ENCODE peak calls at places on chromosomes 3 and 15, in six cellular contexts. One of them, this sample, is unnamed.

GRCh38 chr15:79593119-79593869 is 161.2 kb downstream of the MINAR1 start:
- DNase-seq in neural progenitor cell: peak; percentile 55
- DNase-seq in astrocyte: no peak
- DNase-seq in A549: no peak
- DNase-seq in heart right ventricle: no peak
- DNase-seq in CD8-positive, alpha-beta memory T cell: no peak
- DNase-seq in this sample: no peak

GRCh38 chr3:10764314-10765051 is 51.5 kb upstream of the SLC6A11 start:
- DNase-seq in heart right ventricle: no peak
- DNase-seq in CD8-positive, alpha-beta memory T cell: no peak
- DNase-seq in A549: no peak
- DNase-seq in astrocyte: no peak
- DNase-seq in neural progenitor cell: peak; percentile 68
- DNase-seq in this sample: no peak

GRCh38 chr3:58356054-58356453 is 23.4 kb downstream of the PXK start:
- DNase-seq in CD8-positive, alpha-beta memory T cell: no peak
- DNase-seq in heart right ventricle: no peak
- DNase-seq in neural progenitor cell: no peak
- DNase-seq in A549: no peak
- DNase-seq in astrocyte: no peak
- DNase-seq in this sample: no peak

GRCh38 chr3:150721285-150722130 is 17.8 kb upstream of the ERICH6 start:
- DNase-seq in neural progenitor cell: peak; percentile 77
- DNase-seq in heart right ventricle: no peak
- DNase-seq in astrocyte: no peak
- DNase-seq in A549: peak; percentile 75
- DNase-seq in CD8-positive, alpha-beta memory T cell: peak; percentile 65
- DNase-seq in this sample: no peak

GRCh38 chr15:49137861-49138260 is 17.5 kb downstream of the COPS2 start:
- DNase-seq in heart right ventricle: no peak
- DNase-seq in A549: no peak
- DNase-seq in astrocyte: peak; percentile 74
- DNase-seq in CD8-positive, alpha-beta memory T cell: no peak
- DNase-seq in neural progenitor cell: no peak
- DNase-seq in this sample: no peak

GRCh38 chr3:58672451-58672850 is 5.9 kb upstream of the FAM3D start:
- DNase-seq in A549: no peak
- DNase-seq in astrocyte: no peak
- DNase-seq in heart right ventricle: no peak
- DNase-seq in neural progenitor cell: no peak
- DNase-seq in CD8-positive, alpha-beta memory T cell: no peak
- DNase-seq in this sample: no peak

GRCh38 chr3:55885721-55886120 is 398.6 kb upstream of the WNT5A start:
- DNase-seq in A549: no peak
- DNase-seq in astrocyte: peak; percentile 66
- DNase-seq in CD8-positive, alpha-beta memory T cell: no peak
- DNase-seq in heart right ventricle: no peak
- DNase-seq in neural progenitor cell: no peak
- DNase-seq in this sample: no peak

GRCh38 chr15:98823012-98823458 is 174.7 kb downstream of the IGF1R start:
- DNase-seq in heart right ventricle: no peak
- DNase-seq in CD8-positive, alpha-beta memory T cell: no peak
- DNase-seq in neural progenitor cell: peak; percentile 42
- DNase-seq in astrocyte: peak; percentile 90
- DNase-seq in A549: no peak
- DNase-seq in this sample: no peak

GRCh38 chr15:43165801-43166325 is 19.3 kb upstream of the CCNDBP1 start:
- DNase-seq in CD8-positive, alpha-beta memory T cell: no peak
- DNase-seq in neural progenitor cell: no peak
- DNase-seq in A549: no peak
- DNase-seq in heart right ventricle: no peak
- DNase-seq in astrocyte: no peak
- DNase-seq in this sample: no peak

GRCh38 chr3:80233576-80233975 is 465.8 kb upstream of the ROBO1 start:
- DNase-seq in A549: no peak
- DNase-seq in heart right ventricle: no peak
- DNase-seq in astrocyte: peak; percentile 7
- DNase-seq in CD8-positive, alpha-beta memory T cell: no peak
- DNase-seq in neural progenitor cell: no peak
- DNase-seq in this sample: no peak

GRCh38 chr3:174466471-174467054 is 392.6 kb upstream of the NAALADL2 start:
- DNase-seq in heart right ventricle: no peak
- DNase-seq in CD8-positive, alpha-beta memory T cell: no peak
- DNase-seq in astrocyte: no peak
- DNase-seq in neural progenitor cell: peak; percentile 66
- DNase-seq in A549: no peak
- DNase-seq in this sample: no peak

GRCh38 chr3:72694398-72694797 is 153.8 kb downstream of the SHQ1 start:
- DNase-seq in CD8-positive, alpha-beta memory T cell: no peak
- DNase-seq in A549: no peak
- DNase-seq in astrocyte: peak; percentile 64
- DNase-seq in heart right ventricle: no peak
- DNase-seq in neural progenitor cell: no peak
- DNase-seq in this sample: no peak

GRCh38 chr3:23112491-23112890 is 90.6 kb upstream of the UBE2E2 start:
- DNase-seq in heart right ventricle: no peak
- DNase-seq in astrocyte: no peak
- DNase-seq in neural progenitor cell: peak; percentile 15
- DNase-seq in A549: no peak
- DNase-seq in CD8-positive, alpha-beta memory T cell: no peak
- DNase-seq in this sample: no peak

GRCh38 chr3:127858477-127858876 is 36.2 kb upstream of the MGLL start:
- DNase-seq in CD8-positive, alpha-beta memory T cell: no peak
- DNase-seq in A549: no peak
- DNase-seq in neural progenitor cell: no peak
- DNase-seq in astrocyte: no peak
- DNase-seq in heart right ventricle: no peak
- DNase-seq in this sample: no peak

GRCh38 chr15:69713726-69714559 is 261.3 kb downstream of the RPLP1 start:
- DNase-seq in A549: no peak
- DNase-seq in CD8-positive, alpha-beta memory T cell: peak; percentile 72
- DNase-seq in astrocyte: no peak
- DNase-seq in neural progenitor cell: no peak
- DNase-seq in heart right ventricle: no peak
- DNase-seq in this sample: no peak

GRCh38 chr3:162302983-162303624 is 806.5 kb downstream of the OTOL1 start:
- DNase-seq in A549: no peak
- DNase-seq in heart right ventricle: no peak
- DNase-seq in astrocyte: peak; percentile 42
- DNase-seq in neural progenitor cell: no peak
- DNase-seq in CD8-positive, alpha-beta memory T cell: no peak
- DNase-seq in this sample: no peak

GRCh38 chr3:124158174-124158812 is 166.4 kb upstream of the ROPN1 start:
- DNase-seq in CD8-positive, alpha-beta memory T cell: no peak
- DNase-seq in A549: no peak
- DNase-seq in astrocyte: no peak
- DNase-seq in heart right ventricle: no peak
- DNase-seq in neural progenitor cell: no peak
- DNase-seq in this sample: no peak

GRCh38 chr15:40949756-40950207 is 3.5 kb upstream of the CHAC1 start:
- DNase-seq in neural progenitor cell: no peak
- DNase-seq in astrocyte: no peak
- DNase-seq in heart right ventricle: no peak
- DNase-seq in CD8-positive, alpha-beta memory T cell: no peak
- DNase-seq in A549: no peak
- DNase-seq in this sample: no peak

GRCh38 chr15:38823272-38823671 is 258.7 kb upstream of the RASGRP1 start:
- DNase-seq in A549: no peak
- DNase-seq in CD8-positive, alpha-beta memory T cell: no peak
- DNase-seq in astrocyte: no peak
- DNase-seq in neural progenitor cell: no peak
- DNase-seq in heart right ventricle: no peak
- DNase-seq in this sample: no peak

DNA sequence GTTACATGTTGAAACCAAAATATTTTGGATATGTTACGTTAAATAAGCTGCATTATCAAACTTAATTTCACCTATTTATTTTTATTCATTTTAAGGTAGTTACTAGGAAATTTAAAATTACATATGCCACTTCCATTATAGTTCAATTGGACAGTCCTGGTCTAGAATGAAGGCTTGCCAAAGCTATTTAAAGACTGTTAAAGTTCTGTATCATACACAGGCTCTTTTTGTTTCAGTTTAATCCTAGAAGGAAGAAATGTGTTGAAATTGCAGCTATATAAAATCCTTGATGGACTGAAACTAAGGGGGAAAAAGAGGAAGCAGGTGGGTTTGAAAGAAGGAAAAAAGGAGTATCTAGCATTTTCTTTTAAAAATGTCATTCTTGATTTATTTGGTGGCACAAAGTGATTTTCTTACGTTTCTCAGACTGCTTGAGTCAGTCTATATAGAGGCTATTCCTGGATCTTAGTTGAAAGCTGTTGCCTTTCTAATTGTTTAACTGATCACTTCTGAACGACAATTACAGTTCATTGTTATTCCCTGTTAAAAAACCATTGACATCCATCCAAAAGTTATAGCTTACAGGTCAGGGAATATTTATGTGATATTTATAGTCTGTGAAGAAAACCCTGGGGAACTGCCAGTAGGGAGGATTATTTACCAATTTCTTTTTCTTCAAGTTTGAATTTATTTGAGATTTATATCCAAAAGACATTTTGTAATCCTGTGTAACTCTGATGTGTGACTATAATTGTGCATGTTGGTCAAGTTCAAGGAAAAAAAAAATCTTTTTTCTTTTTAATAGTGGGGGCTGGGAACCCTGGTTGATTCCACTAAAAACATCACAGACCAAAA is 194.9 kb downstream of the RORA start:
- DNase-seq in heart right ventricle: no peak
- DNase-seq in A549: no peak
- DNase-seq in CD8-positive, alpha-beta memory T cell: no peak
- DNase-seq in astrocyte: no peak
- DNase-seq in neural progenitor cell: no peak
- DNase-seq in this sample: no peak
- H3K4me1 ChIP-seq in heart right ventricle: peaks cover 21% of the 10 kb centered on the region
- H3K4me1 ChIP-seq in A549: no peaks in the 10 kb centered on the region
- H3K4me1 ChIP-seq in CD8-positive, alpha-beta memory T cell: no peaks in the 10 kb centered on the region
- H3K4me1 ChIP-seq in astrocyte: peaks cover 11% of the 10 kb centered on the region
- H3K4me1 ChIP-seq in neural progenitor cell: peaks cover 19% of the 10 kb centered on the region
- H3K4me1 ChIP-seq in this sample: peaks cover 57% of the 10 kb centered on the region

DNA sequence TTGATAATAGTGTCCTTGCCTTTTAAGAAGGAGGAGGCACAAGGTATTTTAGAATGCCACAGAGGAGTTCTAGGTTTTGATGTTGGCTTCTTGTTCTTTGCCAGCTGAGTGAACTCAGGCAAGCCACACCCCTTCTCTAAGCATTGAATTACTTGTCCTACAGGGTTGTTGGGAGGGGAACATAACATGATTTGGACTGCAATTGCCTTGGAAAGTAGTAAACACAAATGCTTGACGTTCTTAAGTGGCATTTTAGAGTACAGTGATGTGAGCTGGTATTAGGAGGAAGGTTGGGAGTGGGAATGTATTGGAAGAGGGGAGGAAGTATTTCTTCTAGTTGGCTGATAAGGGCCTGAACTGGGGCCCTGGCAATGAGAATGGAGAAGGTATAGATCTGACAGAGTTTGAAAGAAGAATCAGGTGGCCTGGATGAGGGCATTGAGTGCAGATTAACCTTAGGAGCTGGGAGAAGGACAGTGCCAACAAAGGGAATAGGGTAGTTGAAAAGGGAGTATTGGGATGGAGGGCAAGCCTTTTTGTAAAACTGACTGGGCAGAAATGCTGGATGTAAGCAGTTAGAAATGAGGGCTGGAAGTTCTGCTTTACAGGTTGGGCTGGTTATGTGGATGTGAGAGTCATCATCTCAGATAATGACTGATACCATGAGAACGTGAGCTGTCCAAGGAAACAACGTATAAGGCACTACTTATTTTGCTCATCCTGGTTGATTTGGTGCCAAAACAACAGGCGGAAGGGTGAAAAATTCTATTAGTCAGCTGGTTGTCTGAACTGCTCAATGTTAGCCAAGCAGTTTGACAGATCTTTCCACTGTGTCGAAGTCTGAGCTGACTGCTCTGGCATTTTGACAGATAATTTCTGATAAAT is 16.7 kb downstream of the KAT2B start:
- DNase-seq in heart right ventricle: no peak
- DNase-seq in neural progenitor cell: no peak
- DNase-seq in A549: no peak
- DNase-seq in CD8-positive, alpha-beta memory T cell: no peak
- DNase-seq in astrocyte: peak; percentile 71
- DNase-seq in this sample: no peak
- H3K4me1 ChIP-seq in heart right ventricle: peaks cover 52% of the 10 kb centered on the region
- H3K4me1 ChIP-seq in neural progenitor cell: peaks cover 12% of the 10 kb centered on the region
- H3K4me1 ChIP-seq in A549: peaks cover 48% of the 10 kb centered on the region
- H3K4me1 ChIP-seq in CD8-positive, alpha-beta memory T cell: peaks cover 45% of the 10 kb centered on the region
- H3K4me1 ChIP-seq in astrocyte: peaks cover 24% of the 10 kb centered on the region
- H3K4me1 ChIP-seq in this sample: peaks cover 55% of the 10 kb centered on the region

DNA sequence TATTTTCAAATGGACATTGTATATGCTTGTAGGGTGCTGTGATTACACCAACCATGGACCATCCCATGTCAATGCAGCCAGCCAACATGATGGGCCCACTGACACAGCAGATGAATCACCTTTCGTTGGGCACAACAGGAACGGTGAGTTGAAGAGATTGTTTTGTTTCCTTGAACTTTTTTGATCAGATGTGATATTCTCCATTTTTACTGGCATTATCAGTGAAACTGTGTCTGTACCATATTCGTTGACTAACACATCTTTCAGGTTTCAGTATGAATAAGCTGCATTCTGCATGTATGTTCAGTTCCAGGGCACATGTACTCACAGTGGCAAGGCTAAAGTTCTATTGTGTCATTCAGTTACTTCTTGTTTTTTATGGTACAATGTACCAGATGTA is 655.2 kb downstream of the RBMS3 start:
- DNase-seq in heart right ventricle: no peak
- DNase-seq in CD8-positive, alpha-beta memory T cell: no peak
- DNase-seq in neural progenitor cell: no peak
- DNase-seq in A549: no peak
- DNase-seq in astrocyte: no peak
- DNase-seq in this sample: no peak
- H3K4me1 ChIP-seq in heart right ventricle: peaks cover 13% of the 10 kb centered on the region
- H3K4me1 ChIP-seq in CD8-positive, alpha-beta memory T cell: no peaks in the 10 kb centered on the region
- H3K4me1 ChIP-seq in neural progenitor cell: peaks cover 6% of the 10 kb centered on the region
- H3K4me1 ChIP-seq in A549: peaks cover 9% of the 10 kb centered on the region
- H3K4me1 ChIP-seq in astrocyte: peaks cover 2% of the 10 kb centered on the region
- H3K4me1 ChIP-seq in this sample: no peaks in the 10 kb centered on the region

GRCh38 chr3:188365184-188365583 is 211.2 kb downstream of the LPP start:
- DNase-seq in astrocyte: no peak
- DNase-seq in CD8-positive, alpha-beta memory T cell: no peak
- DNase-seq in heart right ventricle: no peak
- DNase-seq in neural progenitor cell: no peak
- DNase-seq in A549: no peak
- DNase-seq in this sample: no peak
- H3K4me1 ChIP-seq in astrocyte: peaks cover 20% of the 10 kb centered on the region
- H3K4me1 ChIP-seq in CD8-positive, alpha-beta memory T cell: peaks cover 20% of the 10 kb centered on the region
- H3K4me1 ChIP-seq in heart right ventricle: peaks cover 20% of the 10 kb centered on the region
- H3K4me1 ChIP-seq in neural progenitor cell: no peaks in the 10 kb centered on the region
- H3K4me1 ChIP-seq in A549: peaks cover 44% of the 10 kb centered on the region
- H3K4me1 ChIP-seq in this sample: peaks cover 31% of the 10 kb centered on the region